ENCODE peak calls at places on chromosome 18, in nine cellular contexts. One of them, this sample, is unnamed.

GRCh38 chr18:6920099-6920955 is 190.8 kb downstream of the ARHGAP28 start:
- DNase-seq in body of pancreas: peak; percentile 85
- DNase-seq in PC-9: peak; percentile 34
- DNase-seq in cardiac muscle cell: peak; percentile 82
- DNase-seq in psoas muscle: peak; percentile 18
- DNase-seq in fibroblast of lung: peak; percentile 41
- DNase-seq in lower lobe of right lung: no peak
- DNase-seq in left lung: no peak
- DNase-seq in colonic mucosa: peak; percentile 80
- DNase-seq in this sample: no peak

GRCh38 chr18:36352384-36352783 is 54.9 kb downstream of the FHOD3 start:
- DNase-seq in body of pancreas: peak; percentile 35
- DNase-seq in PC-9: peak; percentile 11
- DNase-seq in cardiac muscle cell: peak; percentile 96
- DNase-seq in psoas muscle: no peak
- DNase-seq in fibroblast of lung: peak; percentile 96
- DNase-seq in lower lobe of right lung: no peak
- DNase-seq in left lung: no peak
- DNase-seq in colonic mucosa: no peak
- DNase-seq in this sample: no peak

GRCh38 chr18:59353079-59353680 is 5.9 kb downstream of the LMAN1 start:
- DNase-seq in body of pancreas: no peak
- DNase-seq in PC-9: no peak
- DNase-seq in cardiac muscle cell: peak; percentile 36
- DNase-seq in psoas muscle: no peak
- DNase-seq in fibroblast of lung: no peak
- DNase-seq in lower lobe of right lung: no peak
- DNase-seq in left lung: no peak
- DNase-seq in colonic mucosa: no peak
- DNase-seq in this sample: no peak

GRCh38 chr18:65750421-65751144 is at the start of gene CDH7:
- DNase-seq in body of pancreas: no peak
- DNase-seq in PC-9: peak; percentile 30
- DNase-seq in cardiac muscle cell: no peak
- DNase-seq in psoas muscle: no peak
- DNase-seq in fibroblast of lung: peak; percentile 9
- DNase-seq in lower lobe of right lung: peak; percentile 35
- DNase-seq in left lung: no peak
- DNase-seq in colonic mucosa: no peak
- DNase-seq in this sample: no peak

GRCh38 chr18:45682181-45682580 is 41.8 kb upstream of the SLC14A1 start:
- DNase-seq in body of pancreas: no peak
- DNase-seq in PC-9: no peak
- DNase-seq in cardiac muscle cell: no peak
- DNase-seq in psoas muscle: no peak
- DNase-seq in fibroblast of lung: no peak
- DNase-seq in lower lobe of right lung: no peak
- DNase-seq in left lung: no peak
- DNase-seq in colonic mucosa: no peak
- DNase-seq in this sample: no peak

GRCh38 chr18:37422116-37422515 is 143.5 kb downstream of the CELF4 start:
- DNase-seq in body of pancreas: no peak
- DNase-seq in PC-9: no peak
- DNase-seq in cardiac muscle cell: no peak
- DNase-seq in psoas muscle: no peak
- DNase-seq in fibroblast of lung: no peak
- DNase-seq in lower lobe of right lung: no peak
- DNase-seq in left lung: no peak
- DNase-seq in colonic mucosa: no peak
- DNase-seq in this sample: no peak

GRCh38 chr18:9446839-9447238 is 28.5 kb upstream of the RALBP1 start:
- DNase-seq in body of pancreas: no peak
- DNase-seq in PC-9: no peak
- DNase-seq in cardiac muscle cell: no peak
- DNase-seq in psoas muscle: no peak
- DNase-seq in fibroblast of lung: peak; percentile 9
- DNase-seq in lower lobe of right lung: no peak
- DNase-seq in left lung: no peak
- DNase-seq in colonic mucosa: no peak
- DNase-seq in this sample: no peak

GRCh38 chr18:75344161-75344560 is 83.3 kb downstream of the SMIM21 start:
- DNase-seq in body of pancreas: no peak
- DNase-seq in PC-9: no peak
- DNase-seq in cardiac muscle cell: no peak
- DNase-seq in psoas muscle: no peak
- DNase-seq in fibroblast of lung: no peak
- DNase-seq in lower lobe of right lung: no peak
- DNase-seq in left lung: no peak
- DNase-seq in colonic mucosa: no peak
- DNase-seq in this sample: no peak

GRCh38 chr18:23570912-23571504 is 15.3 kb downstream of the NPC1 start:
- DNase-seq in body of pancreas: no peak
- DNase-seq in PC-9: no peak
- DNase-seq in cardiac muscle cell: no peak
- DNase-seq in psoas muscle: no peak
- DNase-seq in fibroblast of lung: no peak
- DNase-seq in lower lobe of right lung: no peak
- DNase-seq in left lung: no peak
- DNase-seq in colonic mucosa: no peak
- DNase-seq in this sample: no peak
- H3K36me3 ChIP-seq in body of pancreas: no peaks in the 10 kb centered on the region
- H3K36me3 ChIP-seq in PC-9: peaks cover 14% of the 10 kb centered on the region
- H3K36me3 ChIP-seq in cardiac muscle cell: peaks cover 13% of the 10 kb centered on the region
- H3K36me3 ChIP-seq in psoas muscle: peaks cover 23% of the 10 kb centered on the region
- H3K36me3 ChIP-seq in fibroblast of lung: peaks cover 9% of the 10 kb centered on the region
- H3K36me3 ChIP-seq in lower lobe of right lung: peaks cover 82% of the 10 kb centered on the region
- H3K36me3 ChIP-seq in left lung: no peaks in the 10 kb centered on the region
- H3K36me3 ChIP-seq in colonic mucosa: peaks cover 11% of the 10 kb centered on the region
- H3K36me3 ChIP-seq in this sample: peaks cover 5% of the 10 kb centered on the region

GRCh38 chr18:26476697-26477096 is 71.7 kb downstream of the KCTD1 start:
- DNase-seq in body of pancreas: no peak
- DNase-seq in PC-9: no peak
- DNase-seq in cardiac muscle cell: no peak
- DNase-seq in psoas muscle: no peak
- DNase-seq in fibroblast of lung: no peak
- DNase-seq in lower lobe of right lung: no peak
- DNase-seq in left lung: no peak
- DNase-seq in colonic mucosa: no peak
- DNase-seq in this sample: no peak
- TF ChIP-seq CTCF in body of pancreas: no peak
- TF ChIP-seq CTCF in PC-9: no peak
- TF ChIP-seq CTCF in cardiac muscle cell: no peak
- TF ChIP-seq CTCF in psoas muscle: no peak
- TF ChIP-seq CTCF in fibroblast of lung: no peak
- TF ChIP-seq CTCF in lower lobe of right lung: no peak
- TF ChIP-seq CTCF in left lung: no peak
- TF ChIP-seq CTCF in colonic mucosa: no peak
- TF ChIP-seq CTCF in this sample: no peak

GRCh38 chr18:21444465-21445023 is 156.0 kb downstream of the ESCO1 start:
- DNase-seq in body of pancreas: peak; percentile 22
- DNase-seq in PC-9: peak; percentile 9
- DNase-seq in cardiac muscle cell: peak; percentile 78
- DNase-seq in psoas muscle: no peak
- DNase-seq in fibroblast of lung: peak; percentile 55
- DNase-seq in lower lobe of right lung: no peak
- DNase-seq in left lung: no peak
- DNase-seq in colonic mucosa: peak; percentile 21
- DNase-seq in this sample: no peak

GRCh38 chr18:21448301-21448700 is 152.2 kb downstream of the ESCO1 start:
- DNase-seq in body of pancreas: no peak
- DNase-seq in PC-9: no peak
- DNase-seq in cardiac muscle cell: no peak
- DNase-seq in psoas muscle: no peak
- DNase-seq in fibroblast of lung: peak; percentile 60
- DNase-seq in lower lobe of right lung: no peak
- DNase-seq in left lung: no peak
- DNase-seq in colonic mucosa: no peak
- DNase-seq in this sample: no peak

GRCh38 chr18:21441670-21442069 is 158.8 kb downstream of the ESCO1 start:
- DNase-seq in body of pancreas: no peak
- DNase-seq in PC-9: no peak
- DNase-seq in cardiac muscle cell: no peak
- DNase-seq in psoas muscle: no peak
- DNase-seq in fibroblast of lung: no peak
- DNase-seq in lower lobe of right lung: no peak
- DNase-seq in left lung: no peak
- DNase-seq in colonic mucosa: no peak
- DNase-seq in this sample: no peak

GRCh38 chr18:21439453-21439852 is 161.1 kb downstream of the ESCO1 start:
- DNase-seq in body of pancreas: no peak
- DNase-seq in PC-9: peak; percentile 21
- DNase-seq in cardiac muscle cell: peak; percentile 80
- DNase-seq in psoas muscle: no peak
- DNase-seq in fibroblast of lung: peak; percentile 95
- DNase-seq in lower lobe of right lung: no peak
- DNase-seq in left lung: peak; percentile 32
- DNase-seq in colonic mucosa: no peak
- DNase-seq in this sample: no peak

GRCh38 chr18:21443776-21444464 is 156.6 kb downstream of the ESCO1 start:
- DNase-seq in body of pancreas: no peak
- DNase-seq in PC-9: no peak
- DNase-seq in cardiac muscle cell: no peak
- DNase-seq in psoas muscle: no peak
- DNase-seq in fibroblast of lung: no peak
- DNase-seq in lower lobe of right lung: no peak
- DNase-seq in left lung: no peak
- DNase-seq in colonic mucosa: no peak
- DNase-seq in this sample: no peak
- H3K4me3 ChIP-seq in body of pancreas: no peak overlapping the region
- H3K4me3 ChIP-seq in PC-9: no peak overlapping the region
- H3K4me3 ChIP-seq in cardiac muscle cell: no peak overlapping the region
- H3K4me3 ChIP-seq in psoas muscle: peak overlapping the region; percentile 37
- H3K4me3 ChIP-seq in fibroblast of lung: no peak overlapping the region
- H3K4me3 ChIP-seq in lower lobe of right lung: no peak overlapping the region
- H3K4me3 ChIP-seq in left lung: no peak overlapping the region
- H3K4me3 ChIP-seq in colonic mucosa: no peak overlapping the region
- H3K4me3 ChIP-seq in this sample: no peak overlapping the region

DNA sequence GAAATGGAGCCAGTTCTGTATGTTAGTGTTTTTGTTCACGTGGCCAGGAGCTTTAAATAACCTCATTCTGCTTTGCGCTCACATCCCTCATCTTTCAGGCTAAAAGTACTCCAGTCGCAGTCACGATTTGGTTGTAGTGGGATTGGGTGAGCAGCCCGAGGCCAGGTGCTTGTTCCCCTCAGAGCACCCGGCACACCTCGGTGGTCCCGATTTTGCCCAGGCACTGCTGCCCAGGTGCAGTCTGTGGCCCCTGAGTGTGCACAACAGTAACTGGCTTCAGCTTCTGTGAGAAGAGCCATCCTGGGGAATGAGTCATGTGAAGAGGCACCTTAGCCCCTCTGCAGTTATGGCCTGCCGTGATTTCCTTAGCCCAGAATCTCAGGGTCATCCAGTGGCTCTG is 33.2 kb downstream of the IMPA2 start:
- DNase-seq in body of pancreas: no peak
- DNase-seq in PC-9: no peak
- DNase-seq in cardiac muscle cell: no peak
- DNase-seq in psoas muscle: no peak
- DNase-seq in fibroblast of lung: no peak
- DNase-seq in lower lobe of right lung: peak; percentile 24
- DNase-seq in left lung: no peak
- DNase-seq in colonic mucosa: no peak
- DNase-seq in this sample: no peak
- H3K36me3 ChIP-seq in body of pancreas: no peaks in the 10 kb centered on the region
- H3K36me3 ChIP-seq in PC-9: no peaks in the 10 kb centered on the region
- H3K36me3 ChIP-seq in cardiac muscle cell: no peaks in the 10 kb centered on the region
- H3K36me3 ChIP-seq in psoas muscle: no peaks in the 10 kb centered on the region
- H3K36me3 ChIP-seq in fibroblast of lung: no peaks in the 10 kb centered on the region
- H3K36me3 ChIP-seq in lower lobe of right lung: peaks cover 35% of the 10 kb centered on the region
- H3K36me3 ChIP-seq in left lung: no peaks in the 10 kb centered on the region
- H3K36me3 ChIP-seq in colonic mucosa: no peaks in the 10 kb centered on the region
- H3K36me3 ChIP-seq in this sample: no peaks in the 10 kb centered on the region

GRCh38 chr18:50610349-50610748 is 50.5 kb downstream of the MAPK4 start:
- DNase-seq in body of pancreas: no peak
- DNase-seq in PC-9: no peak
- DNase-seq in cardiac muscle cell: no peak
- DNase-seq in psoas muscle: no peak
- DNase-seq in fibroblast of lung: no peak
- DNase-seq in lower lobe of right lung: no peak
- DNase-seq in left lung: no peak
- DNase-seq in colonic mucosa: no peak
- DNase-seq in this sample: no peak
- TF ChIP-seq CTCF in body of pancreas: no peak
- TF ChIP-seq CTCF in PC-9: peak; percentile 27
- TF ChIP-seq CTCF in cardiac muscle cell: peak; percentile 13
- TF ChIP-seq CTCF in psoas muscle: no peak
- TF ChIP-seq CTCF in fibroblast of lung: no peak
- TF ChIP-seq CTCF in lower lobe of right lung: no peak
- TF ChIP-seq CTCF in left lung: no peak
- TF ChIP-seq CTCF in colonic mucosa: no peak
- TF ChIP-seq CTCF in this sample: peak; percentile 52

DNA sequence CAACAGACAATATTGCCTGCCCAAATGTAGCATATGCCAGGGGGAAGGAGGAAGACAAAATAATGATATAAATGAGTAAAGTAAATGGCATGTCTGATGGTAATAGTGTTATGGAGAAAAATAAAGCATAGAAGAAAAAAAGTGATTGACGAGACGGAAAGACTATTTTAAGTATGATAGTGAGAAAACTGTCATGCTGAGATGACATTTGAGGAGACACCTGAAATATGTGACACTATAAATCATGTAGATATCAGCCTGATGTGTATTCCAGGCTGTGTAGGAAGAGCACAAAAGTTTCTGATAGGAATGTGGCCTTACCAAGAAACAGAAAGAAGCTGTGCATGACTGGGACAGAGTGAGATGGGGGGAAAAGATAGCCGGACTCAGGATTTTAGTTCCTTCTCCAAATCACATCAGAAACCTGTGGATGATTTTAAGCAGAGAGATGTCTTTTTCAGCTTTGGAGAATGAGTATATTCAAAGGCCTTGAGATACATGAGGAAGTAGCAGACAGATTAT is 387.3 kb upstream of the SYT4 start:
- DNase-seq in body of pancreas: no peak
- DNase-seq in PC-9: no peak
- DNase-seq in cardiac muscle cell: no peak
- DNase-seq in psoas muscle: no peak
- DNase-seq in fibroblast of lung: peak; percentile 32
- DNase-seq in lower lobe of right lung: no peak
- DNase-seq in left lung: no peak
- DNase-seq in colonic mucosa: no peak
- DNase-seq in this sample: no peak
- H3K4me3 ChIP-seq in body of pancreas: no peak overlapping the region
- H3K4me3 ChIP-seq in PC-9: no peak overlapping the region
- H3K4me3 ChIP-seq in cardiac muscle cell: no peak overlapping the region
- H3K4me3 ChIP-seq in psoas muscle: no peak overlapping the region
- H3K4me3 ChIP-seq in fibroblast of lung: no peak overlapping the region
- H3K4me3 ChIP-seq in lower lobe of right lung: no peak overlapping the region
- H3K4me3 ChIP-seq in left lung: no peak overlapping the region
- H3K4me3 ChIP-seq in colonic mucosa: no peak overlapping the region
- H3K4me3 ChIP-seq in this sample: no peak overlapping the region

GRCh38 chr18:50285631-50286321 is 1.7 kb downstream of the CXXC1 start:
- DNase-seq in body of pancreas: no peak
- DNase-seq in PC-9: no peak
- DNase-seq in cardiac muscle cell: no peak
- DNase-seq in psoas muscle: no peak
- DNase-seq in fibroblast of lung: no peak
- DNase-seq in lower lobe of right lung: no peak
- DNase-seq in left lung: no peak
- DNase-seq in colonic mucosa: no peak
- DNase-seq in this sample: no peak
- H3K36me3 ChIP-seq in body of pancreas: peaks cover 8% of the 10 kb centered on the region
- H3K36me3 ChIP-seq in PC-9: no peaks in the 10 kb centered on the region
- H3K36me3 ChIP-seq in cardiac muscle cell: peaks cover 3% of the 10 kb centered on the region
- H3K36me3 ChIP-seq in psoas muscle: no peaks in the 10 kb centered on the region
- H3K36me3 ChIP-seq in fibroblast of lung: peaks cover 29% of the 10 kb centered on the region
- H3K36me3 ChIP-seq in lower lobe of right lung: peaks cover 41% of the 10 kb centered on the region
- H3K36me3 ChIP-seq in left lung: no peaks in the 10 kb centered on the region
- H3K36me3 ChIP-seq in colonic mucosa: no peaks in the 10 kb centered on the region
- H3K36me3 ChIP-seq in this sample: peaks cover 33% of the 10 kb centered on the region

GRCh38 chr18:73891572-73892421 is 255.8 kb downstream of the FBXO15 start:
- DNase-seq in body of pancreas: no peak
- DNase-seq in PC-9: no peak
- DNase-seq in cardiac muscle cell: no peak
- DNase-seq in psoas muscle: no peak
- DNase-seq in fibroblast of lung: no peak
- DNase-seq in lower lobe of right lung: no peak
- DNase-seq in left lung: no peak
- DNase-seq in colonic mucosa: no peak
- DNase-seq in this sample: no peak
- TF ChIP-seq CTCF in body of pancreas: no peak
- TF ChIP-seq CTCF in PC-9: peak; percentile 23
- TF ChIP-seq CTCF in cardiac muscle cell: no peak
- TF ChIP-seq CTCF in psoas muscle: no peak
- TF ChIP-seq CTCF in fibroblast of lung: no peak
- TF ChIP-seq CTCF in lower lobe of right lung: no peak
- TF ChIP-seq CTCF in left lung: no peak
- TF ChIP-seq CTCF in colonic mucosa: no peak
- TF ChIP-seq CTCF in this sample: no peak

This sample was measured in GM06990.